ENCODE peak calls at places on chromosome X, in five cellular contexts. One of them, this sample, is unnamed.
A peak's percentile ranks its signal among the peaks of the same experiment; 100 is the strongest.

GRCh38 chrX:133715715-133716114 is 269.7 kb downstream of the GPC3 start:
- DNase-seq in CD8-positive, alpha-beta T cell: no peak
- DNase-seq in tibial nerve: no peak
- DNase-seq in transverse colon: no peak
- DNase-seq in cardiac muscle cell: no peak
- DNase-seq in this sample: no peak

GRCh38 chrX:14243823-14244222 is 214.1 kb upstream of the GEMIN8 start:
- DNase-seq in CD8-positive, alpha-beta T cell: no peak
- DNase-seq in tibial nerve: no peak
- DNase-seq in cardiac muscle cell: no peak
- DNase-seq in transverse colon: no peak
- DNase-seq in this sample: peak; percentile 25

GRCh38 chrX:37958493-37959211 is 47.7 kb upstream of the SYTL5 start:
- DNase-seq in cardiac muscle cell: peak; percentile 1
- DNase-seq in transverse colon: no peak
- DNase-seq in CD8-positive, alpha-beta T cell: no peak
- DNase-seq in tibial nerve: no peak
- DNase-seq in this sample: no peak

GRCh38 chrX:64976673-64977040 is 407 bp upstream of the ZC4H2 start:
- DNase-seq in CD8-positive, alpha-beta T cell: no peak
- DNase-seq in tibial nerve: no peak
- DNase-seq in transverse colon: no peak
- DNase-seq in cardiac muscle cell: no peak
- DNase-seq in this sample: no peak

GRCh38 chrX:21853578-21853977 is 2.2 kb upstream of the YY2 start:
- DNase-seq in CD8-positive, alpha-beta T cell: no peak
- DNase-seq in cardiac muscle cell: no peak
- DNase-seq in transverse colon: no peak
- DNase-seq in tibial nerve: no peak
- DNase-seq in this sample: no peak

GRCh38 chrX:108584617-108585211 is 145.1 kb downstream of the COL4A5 start:
- DNase-seq in tibial nerve: no peak
- DNase-seq in CD8-positive, alpha-beta T cell: no peak
- DNase-seq in cardiac muscle cell: peak; percentile 2
- DNase-seq in transverse colon: no peak
- DNase-seq in this sample: no peak

GRCh38 chrX:132426695-132427281 is 62.0 kb downstream of the MBNL3 start:
- DNase-seq in CD8-positive, alpha-beta T cell: no peak
- DNase-seq in tibial nerve: no peak
- DNase-seq in transverse colon: no peak
- DNase-seq in cardiac muscle cell: no peak
- DNase-seq in this sample: no peak

GRCh38 chrX:13377537-13377936 is 57.7 kb upstream of the ATXN3L start:
- DNase-seq in CD8-positive, alpha-beta T cell: no peak
- DNase-seq in transverse colon: no peak
- DNase-seq in tibial nerve: no peak
- DNase-seq in cardiac muscle cell: no peak
- DNase-seq in this sample: no peak

GRCh38 chrX:39957816-39958561 is 139.8 kb downstream of the BCOR start:
- DNase-seq in CD8-positive, alpha-beta T cell: no peak
- DNase-seq in tibial nerve: no peak
- DNase-seq in cardiac muscle cell: no peak
- DNase-seq in transverse colon: no peak
- DNase-seq in this sample: no peak

GRCh38 chrX:78105944-78106650 is 2.0 kb downstream of the PGK1 start:
- DNase-seq in transverse colon: no peak
- DNase-seq in cardiac muscle cell: no peak
- DNase-seq in CD8-positive, alpha-beta T cell: no peak
- DNase-seq in tibial nerve: no peak
- DNase-seq in this sample: no peak

GRCh38 chrX:10759400-10759799 is 139.0 kb upstream of the MID1 start:
- DNase-seq in tibial nerve: no peak
- DNase-seq in cardiac muscle cell: no peak
- DNase-seq in CD8-positive, alpha-beta T cell: no peak
- DNase-seq in transverse colon: no peak
- DNase-seq in this sample: no peak

GRCh38 chrX:103311401-103311785 is 603 bp upstream of the BEX2 start:
- DNase-seq in tibial nerve: no peak
- DNase-seq in cardiac muscle cell: no peak
- DNase-seq in CD8-positive, alpha-beta T cell: no peak
- DNase-seq in transverse colon: no peak
- DNase-seq in this sample: no peak

GRCh38 chrX:135477576-135477975 is 42.9 kb upstream of the INTS6L start:
- DNase-seq in transverse colon: peak; percentile 47
- DNase-seq in tibial nerve: peak; percentile 36
- DNase-seq in CD8-positive, alpha-beta T cell: no peak
- DNase-seq in cardiac muscle cell: peak; percentile 79
- DNase-seq in this sample: peak; percentile 64

GRCh38 chrX:1486749-1487361 is 34.1 kb upstream of the ASMTL start:
- DNase-seq in transverse colon: no peak
- DNase-seq in cardiac muscle cell: no peak
- DNase-seq in CD8-positive, alpha-beta T cell: no peak
- DNase-seq in tibial nerve: no peak
- DNase-seq in this sample: no peak

GRCh38 chrX:133390647-133391046 is 24.6 kb downstream of the GPC4 start:
- DNase-seq in transverse colon: peak; percentile 11
- DNase-seq in tibial nerve: no peak
- DNase-seq in CD8-positive, alpha-beta T cell: no peak
- DNase-seq in cardiac muscle cell: no peak
- DNase-seq in this sample: no peak

GRCh38 chrX:45011597-45011996 is 138.6 kb downstream of the KDM6A start:
- DNase-seq in cardiac muscle cell: no peak
- DNase-seq in transverse colon: no peak
- DNase-seq in CD8-positive, alpha-beta T cell: no peak
- DNase-seq in tibial nerve: no peak
- DNase-seq in this sample: no peak

GRCh38 chrX:149825424-149825823 is 43.7 kb downstream of the MAGEA9 start:
- DNase-seq in CD8-positive, alpha-beta T cell: peak; percentile 19
- DNase-seq in transverse colon: peak; percentile 14
- DNase-seq in cardiac muscle cell: peak; percentile 52
- DNase-seq in tibial nerve: no peak
- DNase-seq in this sample: no peak

GRCh38 chrX:151698485-151698884 is 3.2 kb downstream of the PRRG3 start:
- DNase-seq in cardiac muscle cell: no peak
- DNase-seq in CD8-positive, alpha-beta T cell: no peak
- DNase-seq in transverse colon: no peak
- DNase-seq in tibial nerve: no peak
- DNase-seq in this sample: no peak

GRCh38 chrX:12672362-12673106 is 118.7 kb upstream of the PRPS2 start:
- DNase-seq in transverse colon: no peak
- DNase-seq in cardiac muscle cell: no peak
- DNase-seq in tibial nerve: no peak
- DNase-seq in CD8-positive, alpha-beta T cell: no peak
- DNase-seq in this sample: no peak

GRCh38 chrX:41386222-41386990 is 52.4 kb downstream of the DDX3X start:
- DNase-seq in transverse colon: no peak
- DNase-seq in tibial nerve: no peak
- DNase-seq in CD8-positive, alpha-beta T cell: no peak
- DNase-seq in cardiac muscle cell: no peak
- DNase-seq in this sample: no peak

GRCh38 chrX:69293776-69294601 is 128.7 kb upstream of the PJA1 start:
- DNase-seq in CD8-positive, alpha-beta T cell: no peak
- DNase-seq in tibial nerve: no peak
- DNase-seq in transverse colon: no peak
- DNase-seq in cardiac muscle cell: no peak
- DNase-seq in this sample: no peak

GRCh38 chrX:103864886-103865534 is 33.0 kb upstream of the RAB9B start:
- DNase-seq in tibial nerve: no peak
- DNase-seq in cardiac muscle cell: no peak
- DNase-seq in transverse colon: no peak
- DNase-seq in CD8-positive, alpha-beta T cell: no peak
- DNase-seq in this sample: no peak

GRCh38 chrX:1932231-1932630 is 317.4 kb downstream of the ASMT start:
- DNase-seq in transverse colon: no peak
- DNase-seq in tibial nerve: no peak
- DNase-seq in cardiac muscle cell: peak; percentile 44
- DNase-seq in CD8-positive, alpha-beta T cell: no peak
- DNase-seq in this sample: no peak

GRCh38 chrX:10146350-10146749 is 10.4 kb upstream of the CLCN4 start:
- DNase-seq in cardiac muscle cell: no peak
- DNase-seq in CD8-positive, alpha-beta T cell: no peak
- DNase-seq in tibial nerve: no peak
- DNase-seq in transverse colon: no peak
- DNase-seq in this sample: no peak

GRCh38 chrX:11412715-11413623 is 119.8 kb downstream of the AMELX start:
- DNase-seq in cardiac muscle cell: no peak
- DNase-seq in transverse colon: no peak
- DNase-seq in tibial nerve: no peak
- DNase-seq in CD8-positive, alpha-beta T cell: no peak
- DNase-seq in this sample: no peak

GRCh38 chrX:57652705-57653104 is 27.4 kb downstream of the NLRP2B start:
- DNase-seq in transverse colon: no peak
- DNase-seq in cardiac muscle cell: no peak
- DNase-seq in tibial nerve: no peak
- DNase-seq in CD8-positive, alpha-beta T cell: no peak
- DNase-seq in this sample: no peak

GRCh38 chrX:1323315-1323714 is 13.3 kb upstream of the IL3RA start:
- DNase-seq in tibial nerve: peak; percentile 15
- DNase-seq in transverse colon: peak; percentile 63
- DNase-seq in CD8-positive, alpha-beta T cell: peak; percentile 33
- DNase-seq in cardiac muscle cell: peak; percentile 49
- DNase-seq in this sample: peak; percentile 50

GRCh38 chrX:149453911-149454820 is 50.9 kb downstream of the IDS start:
- DNase-seq in tibial nerve: no peak
- DNase-seq in cardiac muscle cell: no peak
- DNase-seq in transverse colon: no peak
- DNase-seq in CD8-positive, alpha-beta T cell: no peak
- DNase-seq in this sample: no peak

GRCh38 chrX:97490656-97491055 is 606.9 kb downstream of the RPA4 start:
- DNase-seq in CD8-positive, alpha-beta T cell: no peak
- DNase-seq in tibial nerve: no peak
- DNase-seq in transverse colon: no peak
- DNase-seq in cardiac muscle cell: no peak
- DNase-seq in this sample: no peak

GRCh38 chrX:49186125-49187027 is at the start of gene PRICKLE3:
- DNase-seq in CD8-positive, alpha-beta T cell: peak; percentile 47
- DNase-seq in tibial nerve: peak; percentile 68
- DNase-seq in transverse colon: peak; percentile 88
- DNase-seq in cardiac muscle cell: peak; percentile 85
- DNase-seq in this sample: peak; percentile 91
- TF ChIP-seq CTCF in CD8-positive, alpha-beta T cell: peak; percentile 41
- TF ChIP-seq CTCF in tibial nerve: peak; percentile 32
- TF ChIP-seq CTCF in transverse colon: no peak
- TF ChIP-seq CTCF in cardiac muscle cell: peak; percentile 42
- TF ChIP-seq CTCF in this sample: no peak

GRCh38 chrX:16839852-16840460 is 30.2 kb downstream of the RBBP7 start:
- DNase-seq in transverse colon: no peak
- DNase-seq in cardiac muscle cell: peak; percentile 17
- DNase-seq in tibial nerve: no peak
- DNase-seq in CD8-positive, alpha-beta T cell: no peak
- DNase-seq in this sample: no peak
- H3K36me3 ChIP-seq in transverse colon: no peaks in the 10 kb centered on the region
- H3K36me3 ChIP-seq in cardiac muscle cell: peaks cover 22% of the 10 kb centered on the region
- H3K36me3 ChIP-seq in tibial nerve: peaks cover 20% of the 10 kb centered on the region
- H3K36me3 ChIP-seq in CD8-positive, alpha-beta T cell: peaks cover 17% of the 10 kb centered on the region
- H3K36me3 ChIP-seq in this sample: no peaks in the 10 kb centered on the region

GRCh38 chrX:153883163-153883843 is 2.7 kb downstream of the L1CAM start:
- DNase-seq in tibial nerve: no peak
- DNase-seq in transverse colon: no peak
- DNase-seq in CD8-positive, alpha-beta T cell: no peak
- DNase-seq in cardiac muscle cell: no peak
- DNase-seq in this sample: no peak

GRCh38 chrX:153882557-153882956 is 3.4 kb downstream of the L1CAM start:
- DNase-seq in cardiac muscle cell: no peak
- DNase-seq in transverse colon: no peak
- DNase-seq in CD8-positive, alpha-beta T cell: no peak
- DNase-seq in tibial nerve: no peak
- DNase-seq in this sample: no peak

GRCh38 chrX:153885968-153886903 is at the start of gene L1CAM:
- DNase-seq in CD8-positive, alpha-beta T cell: no peak
- DNase-seq in tibial nerve: no peak
- DNase-seq in cardiac muscle cell: peak; percentile 21
- DNase-seq in transverse colon: no peak
- DNase-seq in this sample: no peak

GRCh38 chrX:153885208-153885787 is 675 bp downstream of the L1CAM start:
- DNase-seq in cardiac muscle cell: no peak
- DNase-seq in transverse colon: no peak
- DNase-seq in CD8-positive, alpha-beta T cell: no peak
- DNase-seq in tibial nerve: no peak
- DNase-seq in this sample: no peak

GRCh38 chrX:153884136-153885076 is 1.6 kb downstream of the L1CAM start:
- DNase-seq in CD8-positive, alpha-beta T cell: no peak
- DNase-seq in tibial nerve: no peak
- DNase-seq in transverse colon: no peak
- DNase-seq in cardiac muscle cell: no peak
- DNase-seq in this sample: peak; percentile 34
- TF ChIP-seq CTCF in CD8-positive, alpha-beta T cell: no peak
- TF ChIP-seq CTCF in tibial nerve: no peak
- TF ChIP-seq CTCF in transverse colon: no peak
- TF ChIP-seq CTCF in cardiac muscle cell: no peak
- TF ChIP-seq CTCF in this sample: no peak

GRCh38 chrX:153954618-153955450 is 10.4 kb upstream of the RENBP start:
- DNase-seq in CD8-positive, alpha-beta T cell: no peak
- DNase-seq in transverse colon: no peak
- DNase-seq in tibial nerve: no peak
- DNase-seq in cardiac muscle cell: no peak
- DNase-seq in this sample: no peak

GRCh38 chrX:153957224-153957623 is 12.8 kb upstream of the RENBP start:
- DNase-seq in tibial nerve: no peak
- DNase-seq in cardiac muscle cell: no peak
- DNase-seq in transverse colon: no peak
- DNase-seq in CD8-positive, alpha-beta T cell: no peak
- DNase-seq in this sample: no peak

GRCh38 chrX:153953892-153954617 is 9.6 kb upstream of the RENBP start:
- DNase-seq in cardiac muscle cell: no peak
- DNase-seq in CD8-positive, alpha-beta T cell: no peak
- DNase-seq in tibial nerve: no peak
- DNase-seq in transverse colon: no peak
- DNase-seq in this sample: no peak

GRCh38 chrX:153955451-153955732 is 10.9 kb upstream of the RENBP start:
- DNase-seq in transverse colon: no peak
- DNase-seq in cardiac muscle cell: no peak
- DNase-seq in tibial nerve: no peak
- DNase-seq in CD8-positive, alpha-beta T cell: no peak
- DNase-seq in this sample: no peak

DNA sequence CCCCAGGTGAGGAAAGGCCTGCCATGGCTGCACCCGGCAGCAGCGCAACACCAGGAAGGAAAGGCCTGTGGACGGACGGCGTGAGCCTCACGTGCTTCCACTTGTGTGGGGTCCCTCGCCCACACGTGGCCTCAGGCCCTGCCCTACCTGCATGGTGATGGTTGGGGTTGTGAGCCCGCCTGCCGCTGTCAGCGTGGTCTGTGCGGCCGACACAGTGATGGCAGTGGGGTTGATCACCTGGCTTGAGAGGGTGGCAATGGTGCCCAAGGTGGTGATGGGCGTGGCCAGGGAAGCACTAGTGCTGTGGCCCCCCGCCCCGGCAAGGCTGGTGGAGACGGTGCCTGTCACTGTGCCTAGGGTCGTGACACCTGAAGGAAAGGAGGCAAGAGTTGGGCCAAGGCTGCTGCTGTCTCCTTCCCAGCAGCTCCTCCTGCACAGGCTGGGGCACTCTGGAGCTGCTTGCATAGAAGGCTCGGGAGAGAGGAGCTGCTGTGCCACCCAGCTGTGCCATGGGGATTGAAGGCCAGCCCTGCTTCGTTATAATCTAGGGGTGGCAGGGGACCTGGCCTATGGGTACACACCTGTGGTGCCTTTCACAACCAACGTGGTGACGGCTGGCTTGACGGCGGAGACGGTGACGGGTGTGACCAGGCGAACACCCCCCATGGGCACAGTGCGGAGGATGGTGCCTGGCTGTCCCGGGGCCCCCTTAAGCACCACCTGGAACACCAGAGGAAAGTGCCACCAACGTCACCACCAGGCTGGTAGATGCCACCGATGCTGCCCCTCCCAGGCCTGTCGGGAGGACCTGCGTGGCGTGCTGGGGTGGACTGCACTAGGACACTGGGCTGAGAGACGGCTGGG is 11.8 kb upstream of the RENBP start:
- DNase-seq in tibial nerve: no peak
- DNase-seq in transverse colon: no peak
- DNase-seq in CD8-positive, alpha-beta T cell: no peak
- DNase-seq in cardiac muscle cell: no peak
- DNase-seq in this sample: no peak
- H3K36me3 ChIP-seq in tibial nerve: peaks cover 94% of the 10 kb centered on the region
- H3K36me3 ChIP-seq in transverse colon: no peaks in the 10 kb centered on the region
- H3K36me3 ChIP-seq in CD8-positive, alpha-beta T cell: peaks cover 44% of the 10 kb centered on the region
- H3K36me3 ChIP-seq in cardiac muscle cell: no peaks in the 10 kb centered on the region
- H3K36me3 ChIP-seq in this sample: no peaks in the 10 kb centered on the region

This sample was measured in mucosa of descending colon.